ENCODE peak calls at places on chromosomes 3 and 15, in eight cellular contexts. S is IMR-90; L is fibroblast of lung; R is GM12878; E is MM.1S; J is CD8-positive, alpha-beta T cell; P is lung; U is lower lobe of right lung. W is an unnamed sample.

GRCh38 chr15:38028869-38029268 is 94.4 kb downstream of the TMCO5A start:
- DNase-seq in S (peak; percentile 61), L (peak; percentile 62), R (no peak), E (no peak), J (no peak), P (no peak), U (no peak), W (no peak)

GRCh38 chr3:102092617-102093466 is 243.5 kb downstream of the NFKBIZ start:
- DNase-seq in S (peak; percentile 67), L (no peak), R (no peak), E (peak; percentile 9), J (no peak), P (no peak), U (no peak), W (no peak)

GRCh38 chr3:155093261-155093660 is 13.1 kb downstream of the MME start:
- DNase-seq in S (no peak), L (no peak), R (no peak), E (peak; percentile 59), J (no peak), P (no peak), U (no peak), W (no peak)

GRCh38 chr3:195583831-195584542 is at the start of gene APOD:
- DNase-seq in S (peak; percentile 13), L (peak; percentile 43), R (no peak), E (no peak), J (no peak), P (peak; percentile 33), U (peak; percentile 54), W (no peak)

GRCh38 chr3:71972031-71972430 is 187.1 kb upstream of the PROK2 start:
- DNase-seq in S (no peak), L (no peak), R (no peak), E (no peak), J (no peak), P (no peak), U (no peak), W (no peak)

GRCh38 chr3:143412084-143412483 is 292.5 kb downstream of the CHST2 start:
- DNase-seq in S (no peak), L (no peak), R (no peak), E (no peak), J (no peak), P (no peak), U (no peak), W (no peak)

GRCh38 chr3:63918321-63918720 is 6.1 kb upstream of the SCAANT1 start:
- DNase-seq in S (peak; percentile 71), L (peak; percentile 63), R (no peak), E (no peak), J (no peak), P (no peak), U (no peak), W (no peak)

GRCh38 chr3:131110087-131110486 is 83.4 kb downstream of the NEK11 start:
- DNase-seq in S (peak; percentile 21), L (no peak), R (no peak), E (no peak), J (no peak), P (no peak), U (no peak), W (no peak)

GRCh38 chr3:34511891-34512290 is 713.5 kb downstream of the PDCD6IP start:
- DNase-seq in S (no peak), L (no peak), R (no peak), E (no peak), J (no peak), P (no peak), U (no peak), W (no peak)

GRCh38 chr3:142618917-142619401 is 22.8 kb downstream of the PLS1 start:
- DNase-seq in S (no peak), L (no peak), R (no peak), E (no peak), J (no peak), P (no peak), U (no peak), W (no peak)

GRCh38 chr3:159947220-159947619 is 41.4 kb upstream of the IL12A start:
- DNase-seq in S (peak; percentile 94), L (peak; percentile 52), R (no peak), E (no peak), J (no peak), P (no peak), U (no peak), W (no peak)

GRCh38 chr15:56496635-56497034 is 31.7 kb upstream of the MNS1 start:
- DNase-seq in S (peak; percentile 79), L (peak; percentile 86), R (peak; percentile 31), E (peak; percentile 77), J (no peak), P (no peak), U (no peak), W (no peak)

GRCh38 chr15:40092416-40093223 is 16.1 kb downstream of the BMF start:
- DNase-seq in S (peak; percentile 86), L (peak; percentile 98), R (no peak), E (no peak), J (no peak), P (no peak), U (peak; percentile 69), W (no peak)

GRCh38 chr15:76337047-76337738 is 620 bp downstream of the ISL2 start:
- DNase-seq in S (peak; percentile 55), L (peak; percentile 45), R (no peak), E (no peak), J (no peak), P (no peak), U (no peak), W (no peak)

GRCh38 chr3:125634346-125634964 is 39.2 kb upstream of the OSBPL11 start:
- DNase-seq in S (no peak), L (no peak), R (no peak), E (no peak), J (no peak), P (no peak), U (no peak), W (no peak)

GRCh38 chr3:27910456-27910855 is 188.3 kb upstream of the EOMES start:
- DNase-seq in S (no peak), L (no peak), R (no peak), E (no peak), J (no peak), P (no peak), U (no peak), W (no peak)

GRCh38 chr3:138642927-138643253 is 34.3 kb downstream of the FAIM start:
- DNase-seq in S (no peak), L (no peak), R (no peak), E (no peak), J (no peak), P (no peak), U (no peak), W (no peak)

GRCh38 chr3:62284442-62284841 is 88.9 kb downstream of the FEZF2 start:
- DNase-seq in S (no peak), L (no peak), R (no peak), E (no peak), J (no peak), P (no peak), U (no peak), W (no peak)

GRCh38 chr3:119582178-119582577 is 2.9 kb downstream of the ADPRH start:
- DNase-seq in S (peak; percentile 43), L (no peak), R (no peak), E (no peak), J (no peak), P (no peak), U (no peak), W (no peak)

GRCh38 chr3:53222183-53222901 is 33.5 kb downstream of the TKT start:
- DNase-seq in S (no peak), L (no peak), R (no peak), E (no peak), J (no peak), P (no peak), U (peak; percentile 36), W (no peak)

GRCh38 chr3:170502297-170502696 is 83.6 kb downstream of the SLC7A14 start:
- DNase-seq in S (peak; percentile 19), L (peak; percentile 59), R (no peak), E (no peak), J (no peak), P (no peak), U (no peak), W (no peak)

GRCh38 chr3:79870006-79870620 is 102.3 kb upstream of the ROBO1 start:
- DNase-seq in S (no peak), L (peak; percentile 17), R (no peak), E (no peak), J (no peak), P (no peak), U (no peak), W (no peak)
- TF ChIP-seq CTCF in S (no peak), L (no peak), R (no peak), E (no peak), J (no peak), P (no peak), U (no peak), W (no peak)

DNA sequence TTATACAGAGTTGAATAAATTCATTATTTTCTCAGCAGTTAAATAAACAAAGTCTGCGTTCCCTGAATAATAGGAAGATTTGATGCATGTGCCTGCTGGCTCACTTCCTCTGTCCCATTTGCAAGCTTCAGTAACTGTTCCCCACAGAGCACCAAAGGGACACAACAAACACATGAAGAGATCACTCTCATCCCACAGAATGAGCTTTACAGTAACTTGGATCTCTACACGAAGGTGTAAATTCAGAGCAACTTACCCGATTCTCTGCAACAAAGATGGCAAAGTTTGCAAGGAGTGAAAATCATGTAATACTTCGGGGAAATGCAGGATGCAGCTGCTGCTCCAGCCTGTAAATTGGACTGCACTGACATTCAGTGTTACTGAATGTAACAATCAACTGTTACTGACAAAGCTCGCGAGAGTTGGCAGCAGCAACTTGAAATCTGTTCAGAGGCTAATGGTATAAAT is at the start of gene BCHE:
- DNase-seq in S (peak; percentile 30), L (peak; percentile 89), R (no peak), E (no peak), J (no peak), P (no peak), U (no peak), W (no peak)
- H3K4me3 ChIP-seq in S (no peak within 1 kb of the TSS), L (peak within 1 kb of the TSS; percentile 4), R (no peak within 1 kb of the TSS), E (no peak within 1 kb of the TSS), J (no peak within 1 kb of the TSS), P (no peak within 1 kb of the TSS), U (peak within 1 kb of the TSS; percentile 32), W (peak within 1 kb of the TSS; percentile 44)

DNA sequence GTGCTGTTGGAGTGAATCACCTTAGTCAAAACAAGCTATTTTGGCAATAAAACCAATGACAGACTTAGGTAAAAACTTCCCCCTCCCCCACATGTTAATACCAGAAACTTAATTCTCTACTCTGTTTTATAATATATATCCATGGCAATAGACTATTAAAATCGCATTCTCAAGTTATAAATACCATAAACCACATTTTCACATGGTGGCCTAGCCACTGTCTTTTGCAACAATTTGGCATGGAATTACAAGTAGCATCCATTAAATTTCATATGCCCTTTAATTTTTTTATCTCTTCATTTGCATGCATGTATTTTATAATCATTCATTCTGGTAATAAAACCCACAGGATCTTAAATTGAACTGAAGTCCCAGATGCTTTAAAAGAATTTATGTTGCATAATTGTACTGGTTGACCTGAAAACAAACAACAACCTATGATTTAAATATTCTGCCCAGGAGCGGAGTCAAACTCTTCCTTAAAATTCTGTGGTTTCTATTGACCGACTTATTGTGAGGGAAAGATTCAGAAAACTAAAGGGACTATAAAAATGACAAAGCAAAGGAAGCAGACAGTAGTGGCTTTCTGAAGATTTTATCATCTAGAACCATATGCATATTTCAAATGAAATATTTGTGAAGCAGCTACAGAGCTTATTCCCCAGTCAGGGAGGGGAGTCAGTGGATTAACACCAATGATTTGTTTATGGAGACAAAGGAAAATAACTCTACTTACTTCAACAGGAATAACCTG is 229.0 kb upstream of the TBL1XR1 start:
- DNase-seq in S (no peak), L (no peak), R (no peak), E (no peak), J (no peak), P (no peak), U (no peak), W (no peak)
- H3K27me3 ChIP-seq in S (no peaks in the 10 kb centered on the region), L (no peaks in the 10 kb centered on the region), R (no peaks in the 10 kb centered on the region), E (no peaks in the 10 kb centered on the region), J (no peaks in the 10 kb centered on the region), P (no peaks in the 10 kb centered on the region), U (no peaks in the 10 kb centered on the region), W (no peaks in the 10 kb centered on the region)

GRCh38 chr3:158313344-158313927 is 203.5 kb downstream of the RSRC1 start:
- DNase-seq in S (peak; percentile 7), L (peak; percentile 48), R (no peak), E (peak; percentile 70), J (no peak), P (no peak), U (no peak), W (no peak)
- TF ChIP-seq CTCF in S (peak; percentile 38), L (no peak), R (peak; percentile 71), E (peak; percentile 86), J (no peak), P (no peak), U (peak; percentile 20), W (peak; percentile 60)

W was measured in GM06990.